ENCODE peak calls at places on chromosomes 2 and 18, in six cellular contexts. One of them, this sample, is unnamed.

GRCh38 chr18:36284671-36285295 is 12.7 kb upstream of the FHOD3 start:
- DNase-seq in IMR-90: peak
- DNase-seq in stomach: no peak
- DNase-seq in esophagus squamous epithelium: no peak
- DNase-seq in right lobe of liver: no peak
- DNase-seq in adrenal gland: peak
- DNase-seq in this sample: no peak

GRCh38 chr2:156340818-156341481 is 8.4 kb upstream of the NR4A2 start:
- DNase-seq in stomach: no peak
- DNase-seq in esophagus squamous epithelium: no peak
- DNase-seq in right lobe of liver: no peak
- DNase-seq in adrenal gland: no peak
- DNase-seq in IMR-90: peak
- DNase-seq in this sample: peak

GRCh38 chr2:152506843-152507242 is 171.9 kb downstream of the FMNL2 start:
- DNase-seq in IMR-90: peak
- DNase-seq in stomach: no peak
- DNase-seq in adrenal gland: no peak
- DNase-seq in esophagus squamous epithelium: no peak
- DNase-seq in right lobe of liver: no peak
- DNase-seq in this sample: no peak

GRCh38 chr18:62757399-62758010 is 42.2 kb downstream of the PHLPP1 start:
- DNase-seq in IMR-90: no peak
- DNase-seq in adrenal gland: no peak
- DNase-seq in stomach: no peak
- DNase-seq in right lobe of liver: no peak
- DNase-seq in esophagus squamous epithelium: no peak
- DNase-seq in this sample: no peak

GRCh38 chr2:86622409-86622877 is 1.2 kb downstream of the RNF103 start:
- DNase-seq in esophagus squamous epithelium: peak
- DNase-seq in IMR-90: peak
- DNase-seq in adrenal gland: peak
- DNase-seq in stomach: peak
- DNase-seq in right lobe of liver: peak
- DNase-seq in this sample: peak

GRCh38 chr2:102318437-102318836 is 7.1 kb downstream of the IL1RL1 start:
- DNase-seq in stomach: no peak
- DNase-seq in right lobe of liver: no peak
- DNase-seq in IMR-90: no peak
- DNase-seq in esophagus squamous epithelium: no peak
- DNase-seq in adrenal gland: no peak
- DNase-seq in this sample: no peak

GRCh38 chr2:230682546-230682945 is 30.1 kb upstream of the CAB39 start:
- DNase-seq in IMR-90: no peak
- DNase-seq in stomach: no peak
- DNase-seq in right lobe of liver: no peak
- DNase-seq in esophagus squamous epithelium: no peak
- DNase-seq in adrenal gland: no peak
- DNase-seq in this sample: no peak

GRCh38 chr2:1504311-1504750 is 91.1 kb downstream of the TPO start:
- DNase-seq in esophagus squamous epithelium: no peak
- DNase-seq in IMR-90: no peak
- DNase-seq in adrenal gland: no peak
- DNase-seq in right lobe of liver: no peak
- DNase-seq in stomach: no peak
- DNase-seq in this sample: peak

GRCh38 chr2:19538411-19538963 is 180.1 kb upstream of the OSR1 start:
- DNase-seq in esophagus squamous epithelium: no peak
- DNase-seq in IMR-90: peak
- DNase-seq in stomach: peak
- DNase-seq in right lobe of liver: no peak
- DNase-seq in adrenal gland: peak
- DNase-seq in this sample: no peak

GRCh38 chr2:111068435-111069058 is 52.2 kb upstream of the BCL2L11 start:
- DNase-seq in IMR-90: no peak
- DNase-seq in adrenal gland: no peak
- DNase-seq in stomach: no peak
- DNase-seq in esophagus squamous epithelium: no peak
- DNase-seq in right lobe of liver: no peak
- DNase-seq in this sample: no peak

GRCh38 chr2:108612153-108612513 is 77.9 kb downstream of the LIMS1 start:
- DNase-seq in IMR-90: peak
- DNase-seq in esophagus squamous epithelium: no peak
- DNase-seq in right lobe of liver: no peak
- DNase-seq in stomach: no peak
- DNase-seq in adrenal gland: no peak
- DNase-seq in this sample: no peak

GRCh38 chr18:34122724-34123334 is 101.9 kb downstream of the NOL4 start:
- DNase-seq in esophagus squamous epithelium: no peak
- DNase-seq in stomach: peak
- DNase-seq in adrenal gland: peak
- DNase-seq in IMR-90: peak
- DNase-seq in right lobe of liver: no peak
- DNase-seq in this sample: no peak

GRCh38 chr2:40416486-40416885 is 35.4 kb downstream of the SLC8A1 start:
- DNase-seq in right lobe of liver: no peak
- DNase-seq in adrenal gland: no peak
- DNase-seq in IMR-90: peak
- DNase-seq in esophagus squamous epithelium: no peak
- DNase-seq in stomach: no peak
- DNase-seq in this sample: no peak

GRCh38 chr2:36455011-36455410 is 99.4 kb downstream of the CRIM1 start:
- DNase-seq in stomach: no peak
- DNase-seq in right lobe of liver: no peak
- DNase-seq in esophagus squamous epithelium: no peak
- DNase-seq in adrenal gland: no peak
- DNase-seq in IMR-90: no peak
- DNase-seq in this sample: no peak

GRCh38 chr2:103823847-103824246 is 1030.1 kb upstream of the POU3F3 start:
- DNase-seq in adrenal gland: no peak
- DNase-seq in stomach: no peak
- DNase-seq in IMR-90: no peak
- DNase-seq in esophagus squamous epithelium: no peak
- DNase-seq in right lobe of liver: no peak
- DNase-seq in this sample: no peak

GRCh38 chr2:200762127-200762526 is 49.6 kb upstream of the BZW1 start:
- DNase-seq in IMR-90: no peak
- DNase-seq in esophagus squamous epithelium: no peak
- DNase-seq in adrenal gland: no peak
- DNase-seq in stomach: no peak
- DNase-seq in right lobe of liver: no peak
- DNase-seq in this sample: no peak

GRCh38 chr18:13570856-13571495 is 155.4 kb downstream of the FAM210A start:
- DNase-seq in stomach: no peak
- DNase-seq in esophagus squamous epithelium: no peak
- DNase-seq in adrenal gland: no peak
- DNase-seq in right lobe of liver: no peak
- DNase-seq in IMR-90: peak
- DNase-seq in this sample: no peak

GRCh38 chr18:61732854-61733253 is 160.0 kb downstream of the RNF152 start:
- DNase-seq in right lobe of liver: peak
- DNase-seq in stomach: no peak
- DNase-seq in adrenal gland: peak
- DNase-seq in esophagus squamous epithelium: no peak
- DNase-seq in IMR-90: no peak
- DNase-seq in this sample: no peak

GRCh38 chr2:23900133-23900926 is 26.6 kb downstream of the ATAD2B start:
- DNase-seq in adrenal gland: no peak
- DNase-seq in stomach: no peak
- DNase-seq in esophagus squamous epithelium: no peak
- DNase-seq in right lobe of liver: no peak
- DNase-seq in IMR-90: peak
- DNase-seq in this sample: no peak

GRCh38 chr2:49240608-49241007 is 86.3 kb upstream of the FSHR start:
- DNase-seq in right lobe of liver: no peak
- DNase-seq in adrenal gland: no peak
- DNase-seq in esophagus squamous epithelium: no peak
- DNase-seq in IMR-90: peak
- DNase-seq in stomach: no peak
- DNase-seq in this sample: no peak

GRCh38 chr2:86518498-86518897 is 44.7 kb downstream of the CHMP3 start:
- DNase-seq in stomach: no peak
- DNase-seq in esophagus squamous epithelium: no peak
- DNase-seq in right lobe of liver: no peak
- DNase-seq in IMR-90: no peak
- DNase-seq in adrenal gland: peak
- DNase-seq in this sample: no peak

GRCh38 chr2:67054725-67055124 is 342.4 kb upstream of the ETAA1 start:
- DNase-seq in right lobe of liver: no peak
- DNase-seq in IMR-90: no peak
- DNase-seq in stomach: no peak
- DNase-seq in adrenal gland: peak
- DNase-seq in esophagus squamous epithelium: no peak
- DNase-seq in this sample: no peak

GRCh38 chr18:45168883-45169585 is 446.2 kb upstream of the SLC14A2 start:
- DNase-seq in adrenal gland: no peak
- DNase-seq in right lobe of liver: no peak
- DNase-seq in stomach: no peak
- DNase-seq in IMR-90: peak
- DNase-seq in esophagus squamous epithelium: no peak
- DNase-seq in this sample: no peak

GRCh38 chr18:79488311-79489047 is 92.7 kb downstream of the NFATC1 start:
- DNase-seq in adrenal gland: no peak
- DNase-seq in stomach: no peak
- DNase-seq in right lobe of liver: no peak
- DNase-seq in esophagus squamous epithelium: no peak
- DNase-seq in IMR-90: no peak
- DNase-seq in this sample: peak

GRCh38 chr2:187640926-187641510 is 86.8 kb upstream of the TFPI start:
- DNase-seq in esophagus squamous epithelium: no peak
- DNase-seq in adrenal gland: no peak
- DNase-seq in IMR-90: no peak
- DNase-seq in stomach: no peak
- DNase-seq in right lobe of liver: no peak
- DNase-seq in this sample: no peak

GRCh38 chr18:710418-711300 is 1.8 kb downstream of the ENOSF1 start:
- DNase-seq in right lobe of liver: no peak
- DNase-seq in adrenal gland: no peak
- DNase-seq in esophagus squamous epithelium: no peak
- DNase-seq in IMR-90: no peak
- DNase-seq in stomach: no peak
- DNase-seq in this sample: no peak

GRCh38 chr18:711330-711692 is 1.1 kb downstream of the ENOSF1 start:
- DNase-seq in adrenal gland: peak
- DNase-seq in stomach: no peak
- DNase-seq in right lobe of liver: no peak
- DNase-seq in IMR-90: no peak
- DNase-seq in esophagus squamous epithelium: no peak
- DNase-seq in this sample: no peak

GRCh38 chr18:713135-713490 is 683 bp upstream of the ENOSF1 start:
- DNase-seq in right lobe of liver: peak
- DNase-seq in stomach: no peak
- DNase-seq in adrenal gland: no peak
- DNase-seq in IMR-90: no peak
- DNase-seq in esophagus squamous epithelium: no peak
- DNase-seq in this sample: peak

GRCh38 chr18:711693-712400 is 583 bp downstream of the ENOSF1 start:
- DNase-seq in IMR-90: peak
- DNase-seq in esophagus squamous epithelium: no peak
- DNase-seq in adrenal gland: peak
- DNase-seq in stomach: peak
- DNase-seq in right lobe of liver: peak
- DNase-seq in this sample: peak

GRCh38 chr18:712401-713134 is at the start of gene ENOSF1:
- DNase-seq in IMR-90: peak
- DNase-seq in right lobe of liver: peak
- DNase-seq in adrenal gland: peak
- DNase-seq in stomach: peak
- DNase-seq in esophagus squamous epithelium: no peak
- DNase-seq in this sample: peak
- TF ChIP-seq POLR2A in IMR-90: no peak
- TF ChIP-seq POLR2A in right lobe of liver: peak
- TF ChIP-seq POLR2A in adrenal gland: no peak
- TF ChIP-seq POLR2A in stomach: no peak
- TF ChIP-seq POLR2A in esophagus squamous epithelium: peak
- TF ChIP-seq POLR2A in this sample: no peak

DNA sequence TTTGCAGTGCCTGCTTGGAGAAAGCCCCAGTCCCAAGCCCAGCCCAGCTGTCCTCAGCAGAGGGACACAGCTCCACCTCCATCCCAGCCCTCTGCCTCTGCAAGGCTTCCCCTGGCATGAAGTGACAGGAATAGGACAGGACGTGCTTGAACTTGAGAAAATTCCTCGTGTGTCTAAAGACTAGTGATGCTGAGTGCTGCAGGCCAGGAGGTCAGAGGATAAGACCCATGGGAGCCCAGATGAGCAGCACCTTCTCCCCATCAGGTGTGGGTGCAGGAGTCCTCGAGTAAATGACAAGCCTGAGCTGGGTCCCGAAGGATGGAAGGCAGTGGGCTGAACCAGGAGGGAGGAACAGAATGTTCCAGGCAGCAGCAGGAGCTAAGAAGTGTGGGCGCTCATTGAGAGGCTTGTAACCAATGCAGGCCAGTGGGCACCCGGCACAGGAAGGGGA is 67.8 kb upstream of the UXS1 start:
- DNase-seq in right lobe of liver: no peak
- DNase-seq in adrenal gland: no peak
- DNase-seq in stomach: no peak
- DNase-seq in IMR-90: no peak
- DNase-seq in esophagus squamous epithelium: no peak
- DNase-seq in this sample: no peak
- H3K4me3 ChIP-seq in right lobe of liver: no peak
- H3K4me3 ChIP-seq in adrenal gland: no peak
- H3K4me3 ChIP-seq in stomach: no peak
- H3K4me3 ChIP-seq in IMR-90: no peak
- H3K4me3 ChIP-seq in esophagus squamous epithelium: no peak
- H3K4me3 ChIP-seq in this sample: no peak

GRCh38 chr2:29115797-29116781 is 874 bp downstream of the CLIP4 start:
- DNase-seq in IMR-90: peak
- DNase-seq in stomach: peak
- DNase-seq in adrenal gland: peak
- DNase-seq in right lobe of liver: peak
- DNase-seq in esophagus squamous epithelium: no peak
- DNase-seq in this sample: peak
- TF ChIP-seq POLR2A in IMR-90: peak
- TF ChIP-seq POLR2A in stomach: no peak
- TF ChIP-seq POLR2A in adrenal gland: no peak
- TF ChIP-seq POLR2A in right lobe of liver: peak
- TF ChIP-seq POLR2A in esophagus squamous epithelium: no peak
- TF ChIP-seq POLR2A in this sample: no peak

DNA sequence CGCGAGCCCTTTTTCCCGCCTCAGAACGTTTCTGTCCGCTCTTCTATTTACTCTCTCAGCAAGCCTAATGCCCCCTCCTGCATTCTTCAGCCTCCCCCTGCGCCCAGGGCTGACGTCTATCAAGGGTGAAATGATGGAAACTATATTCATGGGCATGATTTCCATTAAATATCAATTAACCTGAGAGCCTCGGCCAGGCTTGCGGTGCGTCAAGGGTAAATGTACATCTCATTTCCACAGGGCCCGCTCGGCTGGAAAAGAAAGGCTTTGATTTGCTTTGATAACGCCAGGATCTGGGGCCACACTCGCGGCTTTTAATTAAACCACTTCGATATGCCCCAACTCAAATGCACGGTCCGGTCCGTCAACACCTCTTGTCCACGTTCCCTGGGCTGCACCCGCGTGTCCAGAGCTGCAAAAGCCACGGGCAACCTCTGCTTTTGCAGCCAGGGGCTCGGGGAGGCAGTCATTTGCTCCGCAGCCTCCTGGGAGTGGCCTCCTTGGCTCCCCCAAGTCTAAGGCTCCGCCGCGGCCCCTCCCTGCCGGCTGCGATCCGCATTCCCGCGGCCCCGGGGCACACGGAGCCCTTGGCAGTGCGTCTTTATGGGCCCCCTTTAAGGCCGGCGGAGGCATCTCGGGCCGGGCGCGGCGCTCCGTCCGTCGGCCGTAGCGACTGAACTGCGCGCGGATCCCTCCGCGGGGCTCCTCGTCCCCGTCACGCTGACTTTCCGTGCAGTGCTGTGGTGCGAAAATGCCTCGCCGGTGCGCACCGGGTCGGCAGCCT is at the start of gene HOXD8:
- DNase-seq in esophagus squamous epithelium: no peak
- DNase-seq in right lobe of liver: no peak
- DNase-seq in adrenal gland: peak
- DNase-seq in IMR-90: peak
- DNase-seq in stomach: no peak
- DNase-seq in this sample: peak
- H3K4me3 ChIP-seq in esophagus squamous epithelium: peak
- H3K4me3 ChIP-seq in right lobe of liver: no peak
- H3K4me3 ChIP-seq in adrenal gland: peak
- H3K4me3 ChIP-seq in IMR-90: peak
- H3K4me3 ChIP-seq in stomach: peak
- H3K4me3 ChIP-seq in this sample: peak

This sample was measured in spleen.